ENCODE peak calls at places on chromosomes 11 and 22, in four cellular contexts. K is GM04504, D is NCI-H1092, S is fibroblast of villous mesenchyme. C is an unnamed sample.

GRCh38 chr11:82980292-82980691 is 78.8 kb downstream of the DDIAS start:
- DNase-seq in K (peak), D (no peak), S (peak), C (no peak)

GRCh38 chr22:50739279-50739691 is 1.3 kb downstream of the ACR start:
- DNase-seq in K (no peak), D (no peak), S (no peak), C (no peak)

GRCh38 chr22:29202231-29203192 is 3.2 kb upstream of the EMID1 start:
- DNase-seq in K (no peak), D (peak), S (peak), C (peak)

GRCh38 chr11:75547617-75548054 is 14.4 kb upstream of the SERPINH1 start:
- DNase-seq in K (no peak), D (peak), S (peak), C (peak)

GRCh38 chr11:82796970-82797594 is 63.4 kb upstream of the FAM181B start:
- DNase-seq in K (no peak), D (no peak), S (no peak), C (no peak)

GRCh38 chr11:35267504-35267903 is 128.5 kb downstream of the CD44 start:
- DNase-seq in K (no peak), D (no peak), S (peak), C (no peak)

GRCh38 chr22:40803292-40803691 is 15.9 kb downstream of the SLC25A17 start:
- DNase-seq in K (no peak), D (no peak), S (peak), C (no peak)

GRCh38 chr11:66281776-66282467 is 3.9 kb downstream of the CNIH2 start:
- DNase-seq in K (no peak), D (no peak), S (no peak), C (no peak)

C was measured in DMS153.